ENCODE peak calls at places on chromosomes 1 and 21, in six cellular contexts. V, O, M, R, U and N are unnamed samples. For H3K4me1, the result is how much of the 10 kb centered on the place peaks cover.

GRCh38 chr21:45922648-45923047 is 58.9 kb upstream of the COL6A1 start:
- DNase-seq in V (no peak), O (no peak), M (no peak), R (no peak), U (no peak), N (no peak)

GRCh38 chr1:55334797-55335196 is 119.6 kb upstream of the USP24 start:
- DNase-seq in V (no peak), O (no peak), M (no peak), R (no peak), U (no peak), N (no peak)

GRCh38 chr1:108199231-108199657 is 899 bp downstream of the SLC25A24 start:
- DNase-seq in V (no peak), O (peak), M (no peak), R (no peak), U (peak), N (no peak)

GRCh38 chr1:235304549-235305451 is 23.2 kb downstream of the ARID4B start:
- DNase-seq in V (no peak), O (no peak), M (no peak), R (no peak), U (no peak), N (no peak)

GRCh38 chr1:163347106-163347505 is 25.4 kb downstream of the NUF2 start:
- DNase-seq in V (no peak), O (no peak), M (no peak), R (no peak), U (no peak), N (no peak)

GRCh38 chr1:159560599-159560998 is 24.8 kb upstream of the OR10J5 start:
- DNase-seq in V (no peak), O (no peak), M (no peak), R (no peak), U (no peak), N (no peak)

GRCh38 chr21:45836268-45836655 is 145.3 kb upstream of the COL6A1 start:
- DNase-seq in V (no peak), O (no peak), M (peak), R (no peak), U (no peak), N (no peak)

GRCh38 chr21:37671381-37671780 is 244.9 kb downstream of the KCNJ6 start:
- DNase-seq in V (no peak), O (no peak), M (no peak), R (no peak), U (no peak), N (no peak)

GRCh38 chr1:15341634-15342375 is 67.9 kb upstream of the EFHD2 start:
- DNase-seq in V (no peak), O (no peak), M (no peak), R (peak), U (no peak), N (no peak)

GRCh38 chr1:182677393-182678098 is 6.8 kb downstream of the RGS8 start:
- DNase-seq in V (no peak), O (no peak), M (no peak), R (no peak), U (no peak), N (no peak)

GRCh38 chr1:241356519-241357365 is at the start of gene RGS7:
- DNase-seq in V (peak), O (peak), M (no peak), R (peak), U (no peak), N (no peak)

GRCh38 chr1:201264554-201264953 is 18.8 kb upstream of the PKP1 start:
- DNase-seq in V (no peak), O (no peak), M (peak), R (no peak), U (no peak), N (peak)

GRCh38 chr1:52368383-52369172 is 2.6 kb upstream of the CC2D1B start:
- DNase-seq in V (no peak), O (peak), M (no peak), R (peak), U (peak), N (no peak)

GRCh38 chr1:84669831-84670230 is 20.4 kb downstream of the SSX2IP start:
- DNase-seq in V (no peak), O (no peak), M (no peak), R (no peak), U (no peak), N (no peak)

GRCh38 chr1:12580054-12580887 is 37.7 kb downstream of the DHRS3 start:
- DNase-seq in V (no peak), O (no peak), M (no peak), R (no peak), U (no peak), N (no peak)

GRCh38 chr1:2258996-2259395 is 30.9 kb downstream of the SKI start:
- DNase-seq in V (no peak), O (no peak), M (no peak), R (no peak), U (no peak), N (no peak)

GRCh38 chr1:234691567-234691966 is 81.6 kb upstream of the IRF2BP2 start:
- DNase-seq in V (no peak), O (no peak), M (no peak), R (no peak), U (peak), N (no peak)

GRCh38 chr1:228093050-228093906 is 9.8 kb downstream of the C1orf35 start:
- DNase-seq in V (no peak), O (no peak), M (peak), R (no peak), U (no peak), N (no peak)

GRCh38 chr21:44998621-44999427 is 59.0 kb downstream of the SLX9 start:
- DNase-seq in V (no peak), O (no peak), M (no peak), R (no peak), U (no peak), N (no peak)

GRCh38 chr1:218395916-218396315 is 50.8 kb downstream of the TGFB2 start:
- DNase-seq in V (no peak), O (no peak), M (no peak), R (no peak), U (no peak), N (no peak)

GRCh38 chr1:239155466-239155865 is 230.9 kb upstream of the CHRM3 start:
- DNase-seq in V (no peak), O (no peak), M (no peak), R (no peak), U (no peak), N (no peak)

GRCh38 chr1:34779526-34779925 is 1.5 kb upstream of the GJB3 start:
- DNase-seq in V (no peak), O (no peak), M (peak), R (no peak), U (peak), N (no peak)

GRCh38 chr1:23484253-23485001 is 448 bp upstream of the ASAP3 start:
- DNase-seq in V (peak), O (peak), M (peak), R (peak), U (peak), N (peak)

GRCh38 chr1:26015358-26015757 is 6.2 kb upstream of the EXTL1 start:
- DNase-seq in V (no peak), O (no peak), M (no peak), R (no peak), U (no peak), N (no peak)

GRCh38 chr1:29120955-29121485 is 2.7 kb downstream of the TMEM200B start:
- DNase-seq in V (no peak), O (peak), M (no peak), R (no peak), U (peak), N (no peak)

GRCh38 chr1:170166518-170167180 is 20.9 kb downstream of the NTMT2 start:
- DNase-seq in V (no peak), O (no peak), M (no peak), R (no peak), U (no peak), N (no peak)

GRCh38 chr1:2986549-2987305 is 34.5 kb upstream of the ACTRT2 start:
- DNase-seq in V (peak), O (no peak), M (peak), R (no peak), U (no peak), N (no peak)

GRCh38 chr1:41612953-41613352 is 128.5 kb upstream of the EDN2 start:
- DNase-seq in V (no peak), O (no peak), M (no peak), R (no peak), U (no peak), N (peak)

GRCh38 chr1:15328245-15328784 is 81.3 kb downstream of the FHAD1 start:
- DNase-seq in V (no peak), O (no peak), M (no peak), R (no peak), U (no peak), N (no peak)

GRCh38 chr1:53372501-53372951 is 44.7 kb upstream of the LRP8 start:
- DNase-seq in V (no peak), O (no peak), M (peak), R (no peak), U (no peak), N (no peak)

GRCh38 chr1:246805135-246805716 is 81.0 kb downstream of the SCCPDH start:
- DNase-seq in V (no peak), O (no peak), M (no peak), R (no peak), U (no peak), N (no peak)

GRCh38 chr21:42341776-42342542 is 8.8 kb downstream of the TFF2 start:
- DNase-seq in V (no peak), O (no peak), M (no peak), R (peak), U (no peak), N (no peak)

GRCh38 chr1:197268012-197268411 is at the start of gene CRB1:
- DNase-seq in V (no peak), O (peak), M (no peak), R (no peak), U (no peak), N (no peak)

GRCh38 chr1:114524933-114525332 is 13.9 kb upstream of the TRIM33 start:
- DNase-seq in V (no peak), O (peak), M (no peak), R (no peak), U (peak), N (no peak)

GRCh38 chr21:42021751-42022430 is 11.7 kb upstream of the ZBTB21 start:
- DNase-seq in V (no peak), O (peak), M (peak), R (no peak), U (no peak), N (no peak)

GRCh38 chr21:34606621-34607020 is 8.3 kb downstream of the RCAN1 start:
- DNase-seq in V (no peak), O (no peak), M (no peak), R (no peak), U (no peak), N (no peak)

GRCh38 chr1:208851376-208851775 is 607.2 kb upstream of the PLXNA2 start:
- DNase-seq in V (no peak), O (no peak), M (no peak), R (no peak), U (no peak), N (no peak)
- TF ChIP-seq POLR2AphosphoS5 in V (no peak), O (no peak), M (no peak), R (no peak), U (no peak), N (no peak)

DNA sequence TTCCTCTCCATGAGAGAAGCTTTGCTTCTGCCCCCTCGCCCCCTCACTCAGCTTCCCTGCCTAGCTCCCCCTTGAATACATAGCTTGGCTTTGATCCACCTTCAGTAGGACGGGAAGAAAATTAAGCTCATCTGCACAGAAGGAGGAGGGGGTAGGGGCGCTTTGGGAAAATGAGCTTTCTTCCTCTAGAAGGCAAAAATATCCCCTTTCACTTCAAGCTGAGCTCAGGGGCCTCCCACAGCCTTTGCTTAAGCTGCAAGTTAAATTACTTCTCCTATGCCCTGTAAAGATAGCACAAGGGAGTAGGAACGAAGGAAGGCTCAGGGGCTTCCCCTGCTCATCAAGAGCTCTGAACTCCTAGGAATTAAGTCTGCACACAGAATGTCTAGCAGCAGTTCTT is 65.2 kb upstream of the GOLT1A start:
- DNase-seq in V (no peak), O (no peak), M (no peak), R (no peak), U (no peak), N (no peak)
- H3K4me1 ChIP-seq in V (under half), O (under half), M (under half), R (under half), U (under half), N (under half)

DNA sequence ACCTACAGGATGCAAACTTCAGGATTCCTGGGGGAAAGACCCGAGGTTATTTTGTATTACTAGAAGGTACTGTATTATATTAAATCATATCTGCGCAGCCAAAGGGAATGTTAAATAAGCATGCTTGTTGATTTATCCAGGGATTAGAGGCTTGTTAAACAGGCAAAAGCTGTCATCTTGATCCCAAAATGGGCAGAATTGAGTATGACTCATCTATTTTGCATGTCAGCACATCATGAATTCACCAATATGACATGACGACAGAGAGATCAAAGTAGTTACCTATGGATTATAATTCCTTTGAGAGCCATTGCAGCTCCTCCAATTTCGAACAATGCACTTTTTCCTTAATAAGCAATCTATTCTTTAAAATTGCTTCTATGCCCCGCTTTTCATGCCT is 66.1 kb downstream of the TBX15 start:
- DNase-seq in V (no peak), O (no peak), M (no peak), R (no peak), U (no peak), N (no peak)
- TF ChIP-seq POLR2AphosphoS5 in V (no peak), O (no peak), M (no peak), R (no peak), U (no peak), N (no peak)

GRCh38 chr1:81813691-81814090 is 13.0 kb downstream of the ADGRL2 start:
- DNase-seq in V (no peak), O (no peak), M (no peak), R (no peak), U (no peak), N (no peak)
- H3K4me1 ChIP-seq in V (under half), O (half or more), M (under half), R (under half), U (under half), N (under half)

GRCh38 chr21:18524097-18524496 is 120.5 kb upstream of the TMPRSS15 start:
- DNase-seq in V (no peak), O (no peak), M (no peak), R (no peak), U (no peak), N (no peak)
- TF ChIP-seq POLR2AphosphoS5 in V (no peak), O (no peak), M (no peak), R (no peak), U (no peak), N (no peak)

DNA sequence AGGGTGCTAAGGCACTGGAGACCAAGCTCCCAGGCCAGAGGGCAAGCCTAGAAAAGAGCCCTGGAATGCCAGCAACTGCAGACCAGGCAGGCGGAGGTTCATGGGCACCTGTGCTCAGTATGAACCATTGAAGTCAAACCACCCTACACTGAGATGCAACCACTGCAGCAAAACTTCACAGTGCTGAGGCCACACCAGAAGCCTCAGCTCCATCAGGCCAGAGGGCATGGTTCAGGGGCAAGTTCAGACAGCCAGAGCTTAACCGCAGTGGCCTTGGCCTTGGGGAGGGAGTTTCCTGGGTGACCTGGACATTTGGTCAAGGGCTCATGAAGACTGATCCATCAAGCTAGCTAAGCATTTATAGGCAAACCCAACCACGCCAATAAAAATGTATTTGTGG is 7.1 kb downstream of the RCC2 start:
- DNase-seq in V (no peak), O (no peak), M (no peak), R (no peak), U (no peak), N (no peak)
- H3K4me1 ChIP-seq in V (under half), O (half or more), M (under half), R (under half), U (under half), N (under half)

DNA sequence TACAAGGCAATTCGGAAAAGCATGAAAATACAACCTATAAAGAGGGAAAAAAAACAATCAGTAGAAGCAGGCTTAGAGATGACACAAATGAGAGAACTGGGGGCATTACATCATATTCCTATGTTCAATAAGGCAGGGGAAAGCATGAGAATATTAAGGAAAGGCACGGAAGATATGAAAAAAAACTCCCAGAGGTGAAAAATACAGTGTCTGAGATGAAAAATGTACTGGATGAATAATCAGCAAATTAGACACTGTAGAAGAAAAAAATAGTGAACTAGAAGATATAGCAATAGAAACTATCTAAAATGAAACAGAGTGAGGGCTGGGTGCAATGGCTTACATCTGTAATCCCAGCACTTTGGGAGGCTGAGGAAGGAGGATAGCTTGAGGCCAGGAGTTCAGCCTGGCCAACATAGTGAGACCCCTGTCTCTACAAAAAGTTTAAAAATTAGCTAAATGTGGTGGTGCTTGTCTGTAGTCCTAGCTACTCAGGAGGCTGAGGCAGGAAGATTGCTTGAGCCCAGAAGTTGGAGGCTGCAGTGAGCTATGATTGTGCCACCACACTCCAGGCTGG is 101.8 kb downstream of the ST3GAL3 start:
- DNase-seq in V (no peak), O (no peak), M (no peak), R (no peak), U (no peak), N (no peak)
- TF ChIP-seq POLR2AphosphoS5 in V (no peak), O (no peak), M (no peak), R (no peak), U (no peak), N (no peak)

DNA sequence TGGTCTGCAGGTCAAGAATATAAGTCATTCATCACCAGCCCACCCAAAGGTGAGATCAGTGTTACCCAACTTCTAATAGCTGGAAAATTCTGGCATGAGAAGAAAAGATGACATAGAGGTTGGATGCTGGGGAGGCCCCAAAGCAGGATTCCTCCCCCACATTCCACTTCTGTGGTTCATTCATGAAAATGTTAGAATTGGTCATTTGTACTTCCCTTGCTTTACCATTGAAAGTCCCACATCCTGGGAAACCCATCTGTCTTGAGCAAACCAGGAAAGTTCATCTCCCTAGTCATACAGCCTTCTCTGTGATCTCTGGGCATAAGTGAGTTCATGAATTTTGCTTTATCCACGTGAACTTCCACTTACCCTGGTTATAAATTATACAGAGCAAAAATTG is 66.8 kb downstream of the SERINC2 start:
- DNase-seq in V (no peak), O (no peak), M (no peak), R (no peak), U (no peak), N (no peak)
- H3K4me1 ChIP-seq in V (under half), O (under half), M (under half), R (under half), U (under half), N (under half)